ENCODE peak calls at places on chromosome 14, in four cellular contexts. F, O, G and J are unnamed samples. For H3K4me1, the result is how much of the 10 kb centered on the place peaks cover.

GRCh38 chr14:77681196-77682157 is 26.3 kb downstream of the ALKBH1 start:
- DNase-seq in G (peak), O (no peak), F (no peak), J (no peak)

GRCh38 chr14:65549429-65549828 is 136.9 kb downstream of the FUT8 start:
- DNase-seq in O (no peak), F (no peak), G (no peak), J (no peak)

GRCh38 chr14:102819176-102819628 is 42.0 kb downstream of the TRAF3 start:
- DNase-seq in F (no peak), O (no peak), G (no peak), J (no peak)

GRCh38 chr14:32925439-32925838 is 13.2 kb upstream of the NPAS3 start:
- DNase-seq in F (no peak), G (no peak), O (no peak), J (no peak)

GRCh38 chr14:75044322-75044721 is 6.9 kb downstream of the MLH3 start:
- DNase-seq in F (no peak), G (peak), O (no peak), J (no peak)

GRCh38 chr14:92463141-92463540 is 50.4 kb upstream of the RIN3 start:
- DNase-seq in O (no peak), F (no peak), G (no peak), J (no peak)

GRCh38 chr14:61839452-61839851 is 77.2 kb downstream of the SNAPC1 start:
- DNase-seq in O (peak), G (peak), F (no peak), J (no peak)

GRCh38 chr14:105863296-105864108 is 337.1 kb downstream of the TMEM121 start:
- DNase-seq in F (no peak), O (no peak), G (no peak), J (no peak)

GRCh38 chr14:93115069-93115919 is 431 bp downstream of the ITPK1 start:
- DNase-seq in F (peak), O (peak), G (peak), J (peak)

GRCh38 chr14:76715102-76715926 is 46.0 kb upstream of the VASH1 start:
- DNase-seq in O (peak), G (no peak), F (no peak), J (no peak)

GRCh38 chr14:100406505-100407131 is 83.5 kb downstream of the SLC25A47 start:
- DNase-seq in G (peak), O (no peak), F (peak), J (peak)

GRCh38 chr14:85533821-85534271 is 3.9 kb downstream of the FLRT2 start:
- DNase-seq in G (peak), F (peak), O (no peak), J (peak)

GRCh38 chr14:50397461-50398196 is 948 bp upstream of the CDKL1 start:
- DNase-seq in O (peak), G (no peak), F (peak), J (peak)

GRCh38 chr14:76203086-76204001 is 51.6 kb downstream of the GPATCH2L start:
- DNase-seq in F (no peak), G (peak), O (peak), J (no peak)

GRCh38 chr14:20661197-20661596 is 19.7 kb upstream of the OR6S1 start:
- DNase-seq in O (no peak), G (no peak), F (no peak), J (no peak)

GRCh38 chr14:35341454-35342159 is 49.4 kb downstream of the PSMA6 start:
- DNase-seq in G (peak), F (peak), O (peak), J (peak)

GRCh38 chr14:89493877-89494634 is 77.0 kb upstream of the FOXN3 start:
- DNase-seq in F (no peak), G (no peak), O (no peak), J (no peak)

GRCh38 chr14:104799239-104799599 is 1.7 kb upstream of the ZBTB42 start:
- DNase-seq in G (no peak), O (no peak), F (no peak), J (no peak)

GRCh38 chr14:95611293-95611880 is 74.8 kb upstream of the TCL1B start:
- DNase-seq in O (no peak), F (no peak), G (no peak), J (no peak)

GRCh38 chr14:75720828-75721227 is 59.8 kb downstream of the TTLL5 start:
- DNase-seq in F (peak), O (peak), G (peak), J (peak)

GRCh38 chr14:53391631-53392030 is 238.5 kb upstream of the DDHD1 start:
- DNase-seq in G (peak), O (no peak), F (no peak), J (no peak)

GRCh38 chr14:81400852-81401251 is 728 bp upstream of the STON2 start:
- DNase-seq in O (peak), G (peak), F (peak), J (no peak)

GRCh38 chr14:97380539-97380941 is 583.4 kb downstream of the VRK1 start:
- DNase-seq in G (no peak), O (no peak), F (no peak), J (no peak)

GRCh38 chr14:65840118-65840751 is 427.7 kb downstream of the FUT8 start:
- DNase-seq in G (no peak), F (no peak), O (peak), J (no peak)

GRCh38 chr14:101113835-101114725 is 210.6 kb upstream of the RTL1 start:
- DNase-seq in F (peak), G (no peak), O (no peak), J (peak)

GRCh38 chr14:37116933-37117844 is 55.2 kb downstream of the SLC25A21 start:
- DNase-seq in F (no peak), G (peak), O (no peak), J (no peak)

GRCh38 chr14:106812788-106813476 is 1286.5 kb downstream of the TMEM121 start:
- DNase-seq in G (no peak), O (no peak), F (no peak), J (no peak)

GRCh38 chr14:49294736-49295135 is 291.4 kb downstream of the RPS29 start:
- DNase-seq in F (no peak), O (no peak), G (no peak), J (no peak)

GRCh38 chr14:26128931-26129674 is 468.7 kb downstream of the NOVA1 start:
- DNase-seq in F (no peak), G (no peak), O (no peak), J (no peak)

GRCh38 chr14:24270537-24271133 is 762 bp downstream of the RABGGTA start:
- DNase-seq in F (no peak), O (no peak), G (no peak), J (no peak)
- H3K4me1 ChIP-seq in F (under half), O (under half), G (under half), J (under half)

DNA sequence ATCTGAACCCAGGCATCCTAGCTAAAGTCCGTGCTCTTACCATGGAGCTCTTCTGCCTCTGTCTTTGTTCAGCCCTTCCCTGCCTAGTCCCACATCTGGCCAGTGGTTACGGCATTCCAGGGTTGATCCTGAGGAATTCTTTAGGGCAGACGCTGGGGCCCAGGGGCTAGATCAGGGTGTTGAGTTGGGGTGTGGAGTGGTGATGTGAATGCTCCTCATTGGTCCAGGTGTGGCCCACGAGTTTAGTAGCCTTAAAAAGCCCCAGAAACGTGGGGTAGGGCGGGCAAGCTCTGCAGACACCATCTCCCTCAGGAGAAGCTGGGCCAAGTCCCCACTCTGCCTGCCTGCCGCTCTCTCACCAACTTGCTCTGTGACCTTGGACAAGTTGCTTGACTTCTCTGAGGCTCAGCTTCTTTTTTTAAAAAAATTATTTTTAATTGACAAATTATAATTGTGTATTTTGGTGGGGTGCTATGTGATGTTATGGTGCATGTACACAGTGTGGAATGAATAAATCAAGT is 9.0 kb upstream of the SERPINA6 start:
- DNase-seq in G (no peak), F (no peak), O (no peak), J (no peak)
- H3K4me3 ChIP-seq in G (no peak), F (no peak), O (no peak), J (no peak)

DNA sequence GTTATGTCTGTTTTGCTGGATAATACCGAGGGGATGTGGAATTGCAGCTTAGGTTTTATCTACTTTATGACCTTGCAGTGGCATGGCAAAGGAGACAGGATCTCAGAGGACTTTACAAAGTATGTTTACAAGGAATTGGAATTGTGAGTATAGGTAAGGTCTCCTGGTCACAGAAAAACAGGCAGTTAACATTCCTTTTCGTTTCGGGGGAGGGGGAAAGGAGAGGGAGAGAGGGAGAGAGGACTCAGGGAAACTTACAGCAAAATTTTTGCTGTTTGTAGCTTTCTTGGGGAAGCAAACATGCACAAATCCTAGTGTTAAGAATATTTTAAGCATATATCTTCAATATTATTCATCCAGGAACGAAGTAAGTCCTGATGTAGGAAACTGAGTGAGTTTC is 590.5 kb upstream of the LRFN5 start:
- DNase-seq in O (no peak), G (no peak), F (no peak), J (no peak)
- H3K27ac ChIP-seq in O (no peak), G (no peak), F (no peak), J (no peak)

GRCh38 chr14:73783107-73783727 is 68.4 kb upstream of the PTGR2 start:
- DNase-seq in F (no peak), O (no peak), G (no peak), J (no peak)
- H3K4me1 ChIP-seq in F (half or more), O (half or more), G (under half), J (under half)

GRCh38 chr14:51651388-51652167 is at the start of gene FRMD6:
- DNase-seq in O (peak), G (peak), F (peak), J (peak)

GRCh38 chr14:51654549-51654879 is 2.8 kb downstream of the FRMD6 start:
- DNase-seq in F (no peak), G (no peak), O (no peak), J (no peak)

GRCh38 chr14:51652168-51653095 is 722 bp downstream of the FRMD6 start:
- DNase-seq in G (no peak), O (peak), F (peak), J (peak)

GRCh38 chr14:51653096-51653814 is 1.5 kb downstream of the FRMD6 start:
- DNase-seq in G (peak), O (peak), F (no peak), J (no peak)

GRCh38 chr14:51653855-51654548 is 2.3 kb downstream of the FRMD6 start:
- DNase-seq in F (no peak), G (no peak), O (no peak), J (no peak)
- H3K4me3 ChIP-seq in F (peak), G (peak), O (no peak), J (no peak)

GRCh38 chr14:22002860-22003284 is 329.3 kb upstream of the OR4E1 start:
- DNase-seq in O (no peak), F (peak), G (no peak), J (no peak)
- H3K27ac ChIP-seq in O (no peak), F (no peak), G (no peak), J (no peak)